ENCODE peak calls at places on chromosomes 3 and 15, in nine cellular contexts. Q, L, O, I, Z, C, T, S and A are unnamed samples.

GRCh38 chr3:32814371-32814770 is 3.4 kb upstream of the TRIM71 start:
- DNase-seq in T (no peak), S (no peak), Q (no peak), Z (no peak), C (no peak), O (no peak), I (no peak), L (no peak), A (no peak)

GRCh38 chr3:129500334-129500658 is 28.1 kb upstream of the RHO start:
- DNase-seq in Z (no peak), L (no peak), S (no peak), I (no peak), C (no peak), O (no peak), Q (no peak), T (no peak), A (no peak)

GRCh38 chr15:99010743-99011142 is 3.2 kb upstream of the PGPEP1L start:
- DNase-seq in T (no peak), L (no peak), Q (no peak), S (no peak), O (no peak), I (no peak), C (no peak), Z (no peak), A (no peak)

GRCh38 chr3:15069441-15069840 is 4.3 kb upstream of the MRPS25 start:
- DNase-seq in Z (no peak), C (no peak), I (no peak), O (no peak), Q (no peak), L (no peak), T (no peak), S (no peak), A (no peak)

GRCh38 chr3:124832782-124833709 is 54.1 kb downstream of the ITGB5 start:
- DNase-seq in S (no peak), T (no peak), O (no peak), I (no peak), C (no peak), Q (peak; percentile 71), L (no peak), Z (no peak), A (no peak)

GRCh38 chr15:27768731-27769510 is 330.2 kb downstream of the OCA2 start:
- DNase-seq in T (no peak), I (no peak), Q (no peak), C (no peak), O (no peak), Z (no peak), S (no peak), L (no peak), A (no peak)

GRCh38 chr3:13462125-13462629 is 17.9 kb upstream of the HDAC11 start:
- DNase-seq in Z (no peak), L (no peak), C (no peak), S (no peak), I (no peak), T (no peak), Q (no peak), O (no peak), A (no peak)

GRCh38 chr15:38726187-38726586 is 161.6 kb upstream of the RASGRP1 start:
- DNase-seq in O (no peak), Z (no peak), Q (no peak), L (no peak), I (no peak), C (no peak), T (no peak), S (no peak), A (no peak)

GRCh38 chr15:44713006-44713966 is 2.0 kb downstream of the B2M start:
- DNase-seq in O (no peak), Z (no peak), S (peak; percentile 27), L (no peak), C (peak; percentile 52), T (no peak), I (no peak), Q (peak; percentile 55), A (no peak)

GRCh38 chr3:197487911-197488391 is 67.8 kb downstream of the BDH1 start:
- DNase-seq in Z (no peak), S (peak; percentile 72), L (peak; percentile 81), C (no peak), I (no peak), O (peak; percentile 72), T (peak; percentile 57), Q (peak; percentile 98), A (no peak)

GRCh38 chr15:99365232-99365631 is 114.0 kb downstream of the LRRC28 start:
- DNase-seq in T (no peak), L (no peak), O (no peak), Q (peak; percentile 12), Z (no peak), C (no peak), S (no peak), I (no peak), A (no peak)

GRCh38 chr3:184583345-184584000 is 21.9 kb downstream of the EPHB3 start:
- DNase-seq in Z (no peak), L (no peak), Q (no peak), I (no peak), S (no peak), T (no peak), O (no peak), C (peak; percentile 71), A (no peak)

GRCh38 chr15:67025719-67026118 is 39.7 kb upstream of the SMAD3 start:
- DNase-seq in Z (peak; percentile 70), L (no peak), O (no peak), S (no peak), I (no peak), Q (peak; percentile 76), T (no peak), C (peak; percentile 64), A (peak; percentile 44)

GRCh38 chr3:32077260-32078084 is 28.9 kb upstream of the GPD1L start:
- DNase-seq in O (no peak), L (no peak), I (no peak), Z (no peak), T (no peak), Q (peak; percentile 61), C (no peak), S (peak; percentile 68), A (peak; percentile 77)

GRCh38 chr3:153242900-153243299 is 80.9 kb downstream of the RAP2B start:
- DNase-seq in L (no peak), Z (no peak), C (no peak), Q (no peak), I (no peak), S (no peak), O (no peak), T (no peak), A (no peak)

GRCh38 chr3:133487920-133488540 is 85.5 kb upstream of the CDV3 start:
- DNase-seq in O (no peak), I (no peak), Z (no peak), Q (peak; percentile 37), C (no peak), S (peak; percentile 20), L (no peak), T (no peak), A (no peak)

GRCh38 chr15:58699769-58700168 is 49.7 kb downstream of the ADAM10 start:
- DNase-seq in T (no peak), O (no peak), C (no peak), L (no peak), Z (no peak), I (no peak), S (no peak), Q (no peak), A (no peak)

GRCh38 chr3:107683447-107683846 is 160.7 kb downstream of the BBX start:
- DNase-seq in I (no peak), Z (no peak), L (no peak), C (no peak), S (no peak), O (no peak), Q (no peak), T (no peak), A (no peak)
- TF ChIP-seq POLR2AphosphoS5 in I (no peak), Z (no peak), L (no peak), C (no peak), S (no peak), O (no peak), Q (no peak), T (no peak), A (no peak)

GRCh38 chr3:195455789-195456188 is 13.0 kb upstream of the ACAP2 start:
- DNase-seq in L (no peak), Z (no peak), C (no peak), I (no peak), Q (no peak), S (no peak), T (no peak), O (no peak), A (no peak)

GRCh38 chr3:195462308-195462610 is 19.4 kb upstream of the ACAP2 start:
- DNase-seq in S (no peak), T (no peak), I (no peak), C (no peak), O (no peak), L (no peak), Q (no peak), Z (no peak), A (peak; percentile 46)

GRCh38 chr3:195460355-195460754 is 17.5 kb upstream of the ACAP2 start:
- DNase-seq in C (no peak), I (no peak), O (no peak), T (no peak), L (no peak), Q (no peak), S (no peak), Z (no peak), A (no peak)

GRCh38 chr3:195461518-195462307 is 18.9 kb upstream of the ACAP2 start:
- DNase-seq in Q (no peak), S (no peak), C (peak; percentile 49), T (no peak), Z (no peak), O (no peak), L (no peak), I (no peak), A (peak; percentile 29)

GRCh38 chr3:195458188-195458800 is 15.5 kb upstream of the ACAP2 start:
- DNase-seq in Z (no peak), C (no peak), I (no peak), S (no peak), Q (peak; percentile 32), O (no peak), T (no peak), L (no peak), A (no peak)
- H3K9me3 ChIP-seq in Z (no peaks in the 10 kb centered on the region), C (no peaks in the 10 kb centered on the region), I (no peaks in the 10 kb centered on the region), S (no peaks in the 10 kb centered on the region), Q (no peaks in the 10 kb centered on the region), O (no peaks in the 10 kb centered on the region), T (no peaks in the 10 kb centered on the region), L (no peaks in the 10 kb centered on the region), A (no peaks in the 10 kb centered on the region)

DNA sequence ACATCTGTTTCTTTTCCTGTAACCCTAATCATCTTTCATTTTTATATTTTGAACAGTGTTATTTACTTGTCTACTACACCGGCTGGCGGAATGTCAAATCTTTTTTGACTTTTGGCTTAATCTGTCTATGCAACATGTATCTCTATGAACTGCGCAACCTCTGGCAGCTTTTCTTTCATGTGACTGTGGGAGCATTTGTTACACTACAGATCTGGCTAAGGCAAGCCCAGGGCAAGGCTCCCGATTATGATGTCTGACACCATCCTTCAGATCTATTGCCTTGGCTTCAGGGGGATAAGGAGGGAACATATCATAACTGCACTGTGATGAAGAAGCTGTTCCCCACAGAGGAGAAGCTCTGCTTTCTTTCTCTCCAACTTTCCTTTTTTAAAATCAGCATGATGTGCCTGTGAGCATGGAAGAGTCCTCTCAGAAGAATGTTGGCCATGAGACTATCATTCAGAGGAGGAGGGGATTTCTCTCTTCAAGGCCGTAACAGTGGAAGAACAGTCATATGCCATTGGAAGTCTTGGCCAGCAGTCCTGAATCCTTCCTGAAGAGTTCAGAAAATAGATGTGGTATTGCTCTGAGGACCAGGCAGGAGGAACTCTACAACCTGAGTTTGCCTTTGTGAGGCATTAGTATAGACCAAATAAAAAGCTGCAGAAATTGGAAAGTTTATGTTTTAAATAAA is 69.9 kb downstream of the SEC22A start:
- DNase-seq in O (no peak), Q (no peak), Z (peak; percentile 81), I (no peak), L (no peak), S (no peak), T (no peak), C (no peak), A (no peak)
- TF ChIP-seq POLR2AphosphoS5 in O (no peak), Q (no peak), Z (no peak), I (no peak), L (no peak), S (no peak), T (no peak), C (no peak), A (no peak)

GRCh38 chr3:177946965-177947364 is 589.3 kb upstream of the KCNMB2 start:
- DNase-seq in C (no peak), Q (no peak), T (no peak), L (no peak), Z (no peak), S (no peak), I (no peak), O (no peak), A (no peak)
- H3K9me3 ChIP-seq in C (no peaks in the 10 kb centered on the region), Q (no peaks in the 10 kb centered on the region), T (no peaks in the 10 kb centered on the region), L (no peaks in the 10 kb centered on the region), Z (no peaks in the 10 kb centered on the region), S (no peaks in the 10 kb centered on the region), I (no peaks in the 10 kb centered on the region), O (no peaks in the 10 kb centered on the region), A (no peaks in the 10 kb centered on the region)